ENCODE peak calls at places on chromosomes 12 and 14, in seven cellular contexts. One of them, this sample, is unnamed.

GRCh38 chr14:52740751-52741150 is 10.8 kb downstream of the STYX start:
- DNase-seq in IMR-90: no peak
- DNase-seq in mesenchymal stem cell: no peak
- DNase-seq in trophoblast cell: no peak
- DNase-seq in H1: no peak
- DNase-seq in H9: no peak
- DNase-seq in neuronal stem cell: no peak
- DNase-seq in this sample: no peak

GRCh38 chr12:21637985-21638891 is 19.4 kb downstream of the LDHB start:
- DNase-seq in IMR-90: peak
- DNase-seq in mesenchymal stem cell: no peak
- DNase-seq in trophoblast cell: peak
- DNase-seq in H1: no peak
- DNase-seq in H9: no peak
- DNase-seq in neuronal stem cell: no peak
- DNase-seq in this sample: no peak

GRCh38 chr14:73273799-73274198 is 36.5 kb downstream of the PAPLN start:
- DNase-seq in IMR-90: no peak
- DNase-seq in mesenchymal stem cell: no peak
- DNase-seq in trophoblast cell: no peak
- DNase-seq in H1: no peak
- DNase-seq in H9: no peak
- DNase-seq in neuronal stem cell: no peak
- DNase-seq in this sample: no peak

GRCh38 chr12:40015360-40015759 is 90.5 kb downstream of the SLC2A13 start:
- DNase-seq in IMR-90: no peak
- DNase-seq in mesenchymal stem cell: peak
- DNase-seq in trophoblast cell: no peak
- DNase-seq in H1: no peak
- DNase-seq in H9: no peak
- DNase-seq in neuronal stem cell: no peak
- DNase-seq in this sample: peak

GRCh38 chr12:112788205-112788604 is 3.3 kb upstream of the RPH3A start:
- DNase-seq in IMR-90: no peak
- DNase-seq in mesenchymal stem cell: no peak
- DNase-seq in trophoblast cell: no peak
- DNase-seq in H1: no peak
- DNase-seq in H9: peak
- DNase-seq in neuronal stem cell: no peak
- DNase-seq in this sample: peak

GRCh38 chr14:59187802-59188460 is 536 bp upstream of the DAAM1 start:
- DNase-seq in IMR-90: no peak
- DNase-seq in mesenchymal stem cell: no peak
- DNase-seq in trophoblast cell: peak
- DNase-seq in H1: no peak
- DNase-seq in H9: no peak
- DNase-seq in neuronal stem cell: no peak
- DNase-seq in this sample: peak

GRCh38 chr14:53190938-53191337 is 37.8 kb upstream of the DDHD1 start:
- DNase-seq in IMR-90: peak
- DNase-seq in mesenchymal stem cell: no peak
- DNase-seq in trophoblast cell: no peak
- DNase-seq in H1: no peak
- DNase-seq in H9: no peak
- DNase-seq in neuronal stem cell: no peak
- DNase-seq in this sample: no peak

GRCh38 chr12:54018608-54018984 is 9.6 kb upstream of the HOXC6 start:
- DNase-seq in IMR-90: no peak
- DNase-seq in mesenchymal stem cell: peak
- DNase-seq in trophoblast cell: no peak
- DNase-seq in H1: no peak
- DNase-seq in H9: no peak
- DNase-seq in neuronal stem cell: no peak
- DNase-seq in this sample: no peak

GRCh38 chr14:74609721-74610120 is 2.3 kb downstream of the LTBP2 start:
- DNase-seq in IMR-90: peak
- DNase-seq in mesenchymal stem cell: no peak
- DNase-seq in trophoblast cell: no peak
- DNase-seq in H1: no peak
- DNase-seq in H9: no peak
- DNase-seq in neuronal stem cell: no peak
- DNase-seq in this sample: no peak

GRCh38 chr14:69637503-69638030 is 26.2 kb downstream of the SUSD6 start:
- DNase-seq in IMR-90: no peak
- DNase-seq in mesenchymal stem cell: peak
- DNase-seq in trophoblast cell: no peak
- DNase-seq in H1: no peak
- DNase-seq in H9: no peak
- DNase-seq in neuronal stem cell: no peak
- DNase-seq in this sample: no peak

GRCh38 chr12:31246470-31246850 is 79.5 kb downstream of the SINHCAF start:
- DNase-seq in IMR-90: no peak
- DNase-seq in mesenchymal stem cell: no peak
- DNase-seq in trophoblast cell: peak
- DNase-seq in H1: no peak
- DNase-seq in H9: no peak
- DNase-seq in neuronal stem cell: no peak
- DNase-seq in this sample: no peak

GRCh38 chr12:124694250-124694649 is 126.8 kb upstream of the NCOR2 start:
- DNase-seq in IMR-90: no peak
- DNase-seq in mesenchymal stem cell: no peak
- DNase-seq in trophoblast cell: no peak
- DNase-seq in H1: no peak
- DNase-seq in H9: no peak
- DNase-seq in neuronal stem cell: no peak
- DNase-seq in this sample: no peak

GRCh38 chr14:56417173-56417572 is 162.4 kb upstream of the TMEM260 start:
- DNase-seq in IMR-90: no peak
- DNase-seq in mesenchymal stem cell: no peak
- DNase-seq in trophoblast cell: no peak
- DNase-seq in H1: no peak
- DNase-seq in H9: no peak
- DNase-seq in neuronal stem cell: no peak
- DNase-seq in this sample: no peak

GRCh38 chr12:57545809-57546437 is 1.1 kb downstream of the DCTN2 start:
- DNase-seq in IMR-90: peak
- DNase-seq in mesenchymal stem cell: peak
- DNase-seq in trophoblast cell: no peak
- DNase-seq in H1: no peak
- DNase-seq in H9: no peak
- DNase-seq in neuronal stem cell: no peak
- DNase-seq in this sample: peak

GRCh38 chr14:32559595-32559994 is 230.5 kb downstream of the AKAP6 start:
- DNase-seq in IMR-90: no peak
- DNase-seq in mesenchymal stem cell: peak
- DNase-seq in trophoblast cell: no peak
- DNase-seq in H1: no peak
- DNase-seq in H9: no peak
- DNase-seq in neuronal stem cell: no peak
- DNase-seq in this sample: no peak

GRCh38 chr14:70919774-70920173 is 12.5 kb downstream of the PCNX1 start:
- DNase-seq in IMR-90: peak
- DNase-seq in mesenchymal stem cell: peak
- DNase-seq in trophoblast cell: no peak
- DNase-seq in H1: no peak
- DNase-seq in H9: no peak
- DNase-seq in neuronal stem cell: no peak
- DNase-seq in this sample: no peak

GRCh38 chr12:630656-631632 is 32.3 kb downstream of the NINJ2 start:
- DNase-seq in IMR-90: no peak
- DNase-seq in mesenchymal stem cell: no peak
- DNase-seq in trophoblast cell: peak
- DNase-seq in H1: no peak
- DNase-seq in H9: peak
- DNase-seq in neuronal stem cell: no peak
- DNase-seq in this sample: peak

GRCh38 chr12:110998165-110998564 is 77.8 kb upstream of the MYL2 start:
- DNase-seq in IMR-90: no peak
- DNase-seq in mesenchymal stem cell: no peak
- DNase-seq in trophoblast cell: no peak
- DNase-seq in H1: no peak
- DNase-seq in H9: no peak
- DNase-seq in neuronal stem cell: no peak
- DNase-seq in this sample: no peak

GRCh38 chr12:42143401-42144173 is 1.1 kb downstream of the GXYLT1 start:
- DNase-seq in IMR-90: peak
- DNase-seq in mesenchymal stem cell: peak
- DNase-seq in trophoblast cell: peak
- DNase-seq in H1: no peak
- DNase-seq in H9: no peak
- DNase-seq in neuronal stem cell: no peak
- DNase-seq in this sample: peak

GRCh38 chr12:22287776-22288621 is 46.5 kb downstream of the ST8SIA1 start:
- DNase-seq in IMR-90: peak
- DNase-seq in mesenchymal stem cell: peak
- DNase-seq in trophoblast cell: no peak
- DNase-seq in H1: no peak
- DNase-seq in H9: peak
- DNase-seq in neuronal stem cell: no peak
- DNase-seq in this sample: peak

GRCh38 chr14:70808402-70809237 is 693 bp downstream of the MAP3K9 start:
- DNase-seq in IMR-90: no peak
- DNase-seq in mesenchymal stem cell: no peak
- DNase-seq in trophoblast cell: peak
- DNase-seq in H1: no peak
- DNase-seq in H9: peak
- DNase-seq in neuronal stem cell: peak
- DNase-seq in this sample: peak

GRCh38 chr12:599756-600155 is 63.5 kb downstream of the NINJ2 start:
- DNase-seq in IMR-90: no peak
- DNase-seq in mesenchymal stem cell: no peak
- DNase-seq in trophoblast cell: no peak
- DNase-seq in H1: no peak
- DNase-seq in H9: no peak
- DNase-seq in neuronal stem cell: no peak
- DNase-seq in this sample: no peak

GRCh38 chr14:61184117-61184516 is 97.0 kb downstream of the TMEM30B start:
- DNase-seq in IMR-90: peak
- DNase-seq in mesenchymal stem cell: peak
- DNase-seq in trophoblast cell: no peak
- DNase-seq in H1: no peak
- DNase-seq in H9: no peak
- DNase-seq in neuronal stem cell: no peak
- DNase-seq in this sample: no peak

GRCh38 chr12:77406131-77406905 is 340.9 kb upstream of the E2F7 start:
- DNase-seq in IMR-90: no peak
- DNase-seq in mesenchymal stem cell: no peak
- DNase-seq in trophoblast cell: no peak
- DNase-seq in H1: no peak
- DNase-seq in H9: no peak
- DNase-seq in neuronal stem cell: no peak
- DNase-seq in this sample: no peak

GRCh38 chr12:77402726-77403125 is 337.4 kb upstream of the E2F7 start:
- DNase-seq in IMR-90: peak
- DNase-seq in mesenchymal stem cell: no peak
- DNase-seq in trophoblast cell: peak
- DNase-seq in H1: no peak
- DNase-seq in H9: no peak
- DNase-seq in neuronal stem cell: no peak
- DNase-seq in this sample: no peak

GRCh38 chr12:77407951-77408350 is 342.6 kb upstream of the E2F7 start:
- DNase-seq in IMR-90: no peak
- DNase-seq in mesenchymal stem cell: no peak
- DNase-seq in trophoblast cell: no peak
- DNase-seq in H1: no peak
- DNase-seq in H9: no peak
- DNase-seq in neuronal stem cell: no peak
- DNase-seq in this sample: no peak
- H2AK5ac ChIP-seq in IMR-90: no peak
- H2AK5ac ChIP-seq in mesenchymal stem cell: no peak
- H2AK5ac ChIP-seq in trophoblast cell: no peak
- H2AK5ac ChIP-seq in H1: no peak
- H2AK5ac ChIP-seq in H9: no peak
- H2AK5ac ChIP-seq in neuronal stem cell: no peak
- H2AK5ac ChIP-seq in this sample: no peak

DNA sequence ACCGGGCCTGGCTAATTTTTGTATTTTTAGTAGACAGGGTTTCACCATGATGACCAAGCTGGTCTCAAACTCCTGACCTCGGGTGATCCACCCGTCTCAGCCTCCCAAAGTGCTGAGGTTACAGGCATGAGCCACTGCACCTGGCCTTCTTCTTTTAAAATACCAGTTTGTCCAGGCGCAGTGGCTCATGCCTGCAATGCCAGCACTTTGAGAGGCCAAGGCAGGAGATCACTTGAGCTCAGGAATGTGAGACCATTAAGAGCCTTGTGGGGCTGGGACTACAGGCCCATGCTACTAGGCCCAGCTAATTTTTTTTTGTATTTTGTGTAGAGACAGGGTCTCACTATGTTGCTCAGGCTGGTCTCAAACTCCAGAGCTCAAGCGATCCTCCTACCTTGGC is 8.1 kb upstream of the PEBP1 start:
- DNase-seq in IMR-90: no peak
- DNase-seq in mesenchymal stem cell: no peak
- DNase-seq in trophoblast cell: peak
- DNase-seq in H1: no peak
- DNase-seq in H9: no peak
- DNase-seq in neuronal stem cell: no peak
- DNase-seq in this sample: no peak
- H2AK5ac ChIP-seq in IMR-90: no peak
- H2AK5ac ChIP-seq in mesenchymal stem cell: no peak
- H2AK5ac ChIP-seq in trophoblast cell: no peak
- H2AK5ac ChIP-seq in H1: no peak
- H2AK5ac ChIP-seq in H9: no peak
- H2AK5ac ChIP-seq in neuronal stem cell: no peak
- H2AK5ac ChIP-seq in this sample: no peak

DNA sequence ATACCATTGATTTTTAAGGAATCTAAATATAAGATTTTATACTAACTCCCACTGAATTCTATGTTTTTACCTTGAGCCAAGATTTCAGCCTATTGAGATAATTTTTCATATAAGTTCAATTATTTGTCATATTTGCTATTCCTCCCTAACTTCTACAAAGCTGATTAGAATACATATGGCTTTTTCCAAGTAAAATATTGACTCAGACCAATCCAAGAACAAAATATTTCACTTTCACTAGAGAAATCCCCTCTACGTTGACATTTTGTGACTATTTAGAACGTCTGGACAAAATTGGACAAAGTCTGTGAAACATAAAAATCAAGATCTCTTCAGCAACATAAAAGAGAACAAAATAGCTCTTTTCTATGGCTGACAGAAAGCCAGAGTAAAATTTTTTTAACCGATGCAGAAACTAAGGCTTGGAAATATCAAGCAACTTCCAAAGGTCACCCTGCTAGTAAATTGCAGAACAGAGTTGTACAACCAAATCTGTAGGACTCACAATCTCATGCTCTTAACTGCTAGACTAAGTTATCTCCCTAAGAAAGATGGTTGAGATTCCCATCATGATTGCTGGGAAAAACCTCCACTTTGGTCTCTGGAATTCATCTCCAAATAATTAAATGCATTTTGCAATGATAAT is 118.0 kb downstream of the GARIN6 start:
- DNase-seq in IMR-90: no peak
- DNase-seq in mesenchymal stem cell: no peak
- DNase-seq in trophoblast cell: peak
- DNase-seq in H1: no peak
- DNase-seq in H9: no peak
- DNase-seq in neuronal stem cell: no peak
- DNase-seq in this sample: no peak
- H2AK5ac ChIP-seq in IMR-90: no peak
- H2AK5ac ChIP-seq in mesenchymal stem cell: no peak
- H2AK5ac ChIP-seq in trophoblast cell: no peak
- H2AK5ac ChIP-seq in H1: no peak
- H2AK5ac ChIP-seq in H9: no peak
- H2AK5ac ChIP-seq in neuronal stem cell: no peak
- H2AK5ac ChIP-seq in this sample: no peak

GRCh38 chr14:36773136-36773540 is 111.5 kb downstream of the PAX9 start:
- DNase-seq in IMR-90: peak
- DNase-seq in mesenchymal stem cell: peak
- DNase-seq in trophoblast cell: peak
- DNase-seq in H1: no peak
- DNase-seq in H9: no peak
- DNase-seq in neuronal stem cell: no peak
- DNase-seq in this sample: peak
- H2AK5ac ChIP-seq in IMR-90: no peak
- H2AK5ac ChIP-seq in mesenchymal stem cell: no peak
- H2AK5ac ChIP-seq in trophoblast cell: no peak
- H2AK5ac ChIP-seq in H1: no peak
- H2AK5ac ChIP-seq in H9: no peak
- H2AK5ac ChIP-seq in neuronal stem cell: no peak
- H2AK5ac ChIP-seq in this sample: no peak

This sample was measured in mesendoderm.